ENCODE peak calls at places on chromosome 18, in four cellular contexts. One of them, this sample, is unnamed.

GRCh38 chr18:36247036-36247435 is 50.5 kb upstream of the FHOD3 start:
- DNase-seq in Right ventricle myocardium superior: no peak
- DNase-seq in heart left ventricle: no peak
- DNase-seq in ELR: peak; percentile 32
- DNase-seq in this sample: no peak

GRCh38 chr18:183769-184168 is 25.4 kb downstream of the USP14 start:
- DNase-seq in Right ventricle myocardium superior: no peak
- DNase-seq in ELR: no peak
- DNase-seq in heart left ventricle: no peak
- DNase-seq in this sample: no peak

GRCh38 chr18:25594351-25594750 is 242.4 kb upstream of the ZNF521 start:
- DNase-seq in ELR: peak; percentile 58
- DNase-seq in heart left ventricle: no peak
- DNase-seq in Right ventricle myocardium superior: no peak
- DNase-seq in this sample: no peak

GRCh38 chr18:13137939-13138821 is 80.4 kb upstream of the LDLRAD4 start:
- DNase-seq in Right ventricle myocardium superior: peak; percentile 70
- DNase-seq in ELR: no peak
- DNase-seq in heart left ventricle: peak; percentile 76
- DNase-seq in this sample: peak; percentile 72

GRCh38 chr18:76657428-76657827 is 162.4 kb upstream of the ZNF516 start:
- DNase-seq in Right ventricle myocardium superior: no peak
- DNase-seq in ELR: peak; percentile 40
- DNase-seq in heart left ventricle: no peak
- DNase-seq in this sample: peak; percentile 6

GRCh38 chr18:8998481-8999217 is 103.8 kb upstream of the NDUFV2 start:
- DNase-seq in Right ventricle myocardium superior: no peak
- DNase-seq in heart left ventricle: no peak
- DNase-seq in ELR: no peak
- DNase-seq in this sample: no peak

GRCh38 chr18:51169731-51170130 is 27.8 kb downstream of the MEX3C start:
- DNase-seq in heart left ventricle: no peak
- DNase-seq in ELR: no peak
- DNase-seq in Right ventricle myocardium superior: no peak
- DNase-seq in this sample: no peak

GRCh38 chr18:46073474-46074331 is 1.6 kb upstream of the PSTPIP2 start:
- DNase-seq in ELR: peak; percentile 79
- DNase-seq in Right ventricle myocardium superior: peak; percentile 13
- DNase-seq in heart left ventricle: no peak
- DNase-seq in this sample: peak; percentile 75

GRCh38 chr18:10022365-10022764 is 108.5 kb downstream of the VAPA start:
- DNase-seq in Right ventricle myocardium superior: no peak
- DNase-seq in ELR: no peak
- DNase-seq in heart left ventricle: peak; percentile 2
- DNase-seq in this sample: no peak

GRCh38 chr18:68121308-68121707 is 593.6 kb downstream of the TMX3 start:
- DNase-seq in heart left ventricle: no peak
- DNase-seq in ELR: no peak
- DNase-seq in Right ventricle myocardium superior: no peak
- DNase-seq in this sample: no peak

GRCh38 chr18:58611471-58612131 is 17.3 kb downstream of the ALPK2 start:
- DNase-seq in heart left ventricle: no peak
- DNase-seq in ELR: peak; percentile 20
- DNase-seq in Right ventricle myocardium superior: no peak
- DNase-seq in this sample: no peak

GRCh38 chr18:79616651-79617518 is 62.7 kb upstream of the CTDP1 start:
- DNase-seq in ELR: no peak
- DNase-seq in Right ventricle myocardium superior: no peak
- DNase-seq in heart left ventricle: no peak
- DNase-seq in this sample: no peak

GRCh38 chr18:46946656-46947282 is 29.4 kb downstream of the KATNAL2 start:
- DNase-seq in heart left ventricle: peak; percentile 82
- DNase-seq in ELR: peak; percentile 87
- DNase-seq in Right ventricle myocardium superior: peak; percentile 89
- DNase-seq in this sample: peak; percentile 5

GRCh38 chr18:22378672-22379282 is 38.9 kb downstream of the CTAGE1 start:
- DNase-seq in Right ventricle myocardium superior: peak; percentile 46
- DNase-seq in ELR: peak; percentile 51
- DNase-seq in heart left ventricle: peak; percentile 25
- DNase-seq in this sample: no peak

GRCh38 chr18:31510319-31510718 is 12.3 kb downstream of the DSG2 start:
- DNase-seq in ELR: no peak
- DNase-seq in Right ventricle myocardium superior: no peak
- DNase-seq in heart left ventricle: no peak
- DNase-seq in this sample: no peak

GRCh38 chr18:51656249-51656648 is 458.8 kb upstream of the MEX3C start:
- DNase-seq in ELR: no peak
- DNase-seq in Right ventricle myocardium superior: no peak
- DNase-seq in heart left ventricle: no peak
- DNase-seq in this sample: no peak

GRCh38 chr18:59143441-59143840 is 3.8 kb downstream of the SEC11C start:
- DNase-seq in heart left ventricle: no peak
- DNase-seq in ELR: no peak
- DNase-seq in Right ventricle myocardium superior: no peak
- DNase-seq in this sample: no peak

GRCh38 chr18:74836296-74837139 is 238.8 kb downstream of the ZNF407 start:
- DNase-seq in ELR: peak; percentile 56
- DNase-seq in heart left ventricle: peak; percentile 27
- DNase-seq in Right ventricle myocardium superior: no peak
- DNase-seq in this sample: no peak

GRCh38 chr18:8601277-8602032 is 7.8 kb upstream of the RAB12 start:
- DNase-seq in ELR: no peak
- DNase-seq in heart left ventricle: no peak
- DNase-seq in Right ventricle myocardium superior: no peak
- DNase-seq in this sample: no peak

This sample was measured in CD4-positive, CD25-positive, alpha-beta regulatory T cell.